ENCODE peak calls at places on chromosome 2, in ten cellular contexts. One of them, this sample, is unnamed.

GRCh38 chr2:2332381-2332780 is 1.3 kb upstream of the MYT1L start:
- DNase-seq in astrocyte: no peak
- DNase-seq in psoas muscle: no peak
- DNase-seq in tibial artery: no peak
- DNase-seq in iPS DF 6.9: no peak
- DNase-seq in endothelial cell of umbilical vein: no peak
- DNase-seq in CD4-positive, alpha-beta memory T cell: no peak
- DNase-seq in body of pancreas: no peak
- DNase-seq in H1: no peak
- DNase-seq in esophagus squamous epithelium: no peak
- DNase-seq in this sample: no peak

GRCh38 chr2:98768765-98769476 is 38.0 kb upstream of the MGAT4A start:
- DNase-seq in astrocyte: peak; percentile 54
- DNase-seq in psoas muscle: no peak
- DNase-seq in tibial artery: no peak
- DNase-seq in iPS DF 6.9: no peak
- DNase-seq in endothelial cell of umbilical vein: peak; percentile 83
- DNase-seq in CD4-positive, alpha-beta memory T cell: no peak
- DNase-seq in body of pancreas: peak; percentile 33
- DNase-seq in H1: no peak
- DNase-seq in esophagus squamous epithelium: no peak
- DNase-seq in this sample: no peak

GRCh38 chr2:233061591-233062446 is 1.7 kb downstream of the INPP5D start:
- DNase-seq in astrocyte: no peak
- DNase-seq in psoas muscle: peak; percentile 28
- DNase-seq in tibial artery: peak; percentile 59
- DNase-seq in iPS DF 6.9: no peak
- DNase-seq in endothelial cell of umbilical vein: peak; percentile 70
- DNase-seq in CD4-positive, alpha-beta memory T cell: no peak
- DNase-seq in body of pancreas: peak; percentile 26
- DNase-seq in H1: no peak
- DNase-seq in esophagus squamous epithelium: no peak
- DNase-seq in this sample: no peak

GRCh38 chr2:56183643-56184499 is at the start of gene CCDC85A:
- DNase-seq in astrocyte: peak; percentile 67
- DNase-seq in psoas muscle: peak; percentile 86
- DNase-seq in tibial artery: peak; percentile 83
- DNase-seq in iPS DF 6.9: peak; percentile 60
- DNase-seq in endothelial cell of umbilical vein: peak; percentile 86
- DNase-seq in CD4-positive, alpha-beta memory T cell: peak; percentile 18
- DNase-seq in body of pancreas: peak; percentile 86
- DNase-seq in H1: peak; percentile 36
- DNase-seq in esophagus squamous epithelium: no peak
- DNase-seq in this sample: peak; percentile 46

GRCh38 chr2:12897181-12897580 is 180.4 kb downstream of the TRIB2 start:
- DNase-seq in astrocyte: no peak
- DNase-seq in psoas muscle: no peak
- DNase-seq in tibial artery: no peak
- DNase-seq in iPS DF 6.9: no peak
- DNase-seq in endothelial cell of umbilical vein: no peak
- DNase-seq in CD4-positive, alpha-beta memory T cell: peak; percentile 16
- DNase-seq in body of pancreas: no peak
- DNase-seq in H1: no peak
- DNase-seq in esophagus squamous epithelium: no peak
- DNase-seq in this sample: peak; percentile 32

GRCh38 chr2:88126772-88127637 is 857 bp downstream of the FABP1 start:
- DNase-seq in astrocyte: no peak
- DNase-seq in psoas muscle: no peak
- DNase-seq in tibial artery: no peak
- DNase-seq in iPS DF 6.9: no peak
- DNase-seq in endothelial cell of umbilical vein: no peak
- DNase-seq in CD4-positive, alpha-beta memory T cell: no peak
- DNase-seq in body of pancreas: no peak
- DNase-seq in H1: no peak
- DNase-seq in esophagus squamous epithelium: no peak
- DNase-seq in this sample: no peak

GRCh38 chr2:238171575-238172187 is 12.9 kb downstream of the ERFE start:
- DNase-seq in astrocyte: no peak
- DNase-seq in psoas muscle: no peak
- DNase-seq in tibial artery: no peak
- DNase-seq in iPS DF 6.9: no peak
- DNase-seq in endothelial cell of umbilical vein: no peak
- DNase-seq in CD4-positive, alpha-beta memory T cell: no peak
- DNase-seq in body of pancreas: no peak
- DNase-seq in H1: no peak
- DNase-seq in esophagus squamous epithelium: no peak
- DNase-seq in this sample: no peak

GRCh38 chr2:75790121-75790520 is 79.4 kb upstream of the GCFC2 start:
- DNase-seq in astrocyte: no peak
- DNase-seq in psoas muscle: no peak
- DNase-seq in tibial artery: no peak
- DNase-seq in iPS DF 6.9: no peak
- DNase-seq in endothelial cell of umbilical vein: no peak
- DNase-seq in CD4-positive, alpha-beta memory T cell: no peak
- DNase-seq in body of pancreas: no peak
- DNase-seq in H1: no peak
- DNase-seq in esophagus squamous epithelium: no peak
- DNase-seq in this sample: no peak

GRCh38 chr2:217040099-217040498 is 180.2 kb upstream of the TNP1 start:
- DNase-seq in astrocyte: no peak
- DNase-seq in psoas muscle: no peak
- DNase-seq in tibial artery: no peak
- DNase-seq in iPS DF 6.9: no peak
- DNase-seq in endothelial cell of umbilical vein: no peak
- DNase-seq in CD4-positive, alpha-beta memory T cell: no peak
- DNase-seq in body of pancreas: no peak
- DNase-seq in H1: no peak
- DNase-seq in esophagus squamous epithelium: no peak
- DNase-seq in this sample: no peak

GRCh38 chr2:54239427-54239826 is 16.6 kb downstream of the TSPYL6 start:
- DNase-seq in astrocyte: peak; percentile 93
- DNase-seq in psoas muscle: no peak
- DNase-seq in tibial artery: no peak
- DNase-seq in iPS DF 6.9: no peak
- DNase-seq in endothelial cell of umbilical vein: no peak
- DNase-seq in CD4-positive, alpha-beta memory T cell: no peak
- DNase-seq in body of pancreas: no peak
- DNase-seq in H1: no peak
- DNase-seq in esophagus squamous epithelium: no peak
- DNase-seq in this sample: no peak

GRCh38 chr2:88254437-88255081 is 84.4 kb downstream of the THNSL2 start:
- DNase-seq in astrocyte: no peak
- DNase-seq in psoas muscle: no peak
- DNase-seq in tibial artery: no peak
- DNase-seq in iPS DF 6.9: no peak
- DNase-seq in endothelial cell of umbilical vein: no peak
- DNase-seq in CD4-positive, alpha-beta memory T cell: no peak
- DNase-seq in body of pancreas: no peak
- DNase-seq in H1: no peak
- DNase-seq in esophagus squamous epithelium: no peak
- DNase-seq in this sample: no peak

GRCh38 chr2:174788291-174788929 is 24.1 kb upstream of the CHRNA1 start:
- DNase-seq in astrocyte: peak; percentile 29
- DNase-seq in psoas muscle: no peak
- DNase-seq in tibial artery: no peak
- DNase-seq in iPS DF 6.9: no peak
- DNase-seq in endothelial cell of umbilical vein: no peak
- DNase-seq in CD4-positive, alpha-beta memory T cell: no peak
- DNase-seq in body of pancreas: no peak
- DNase-seq in H1: no peak
- DNase-seq in esophagus squamous epithelium: no peak
- DNase-seq in this sample: no peak

GRCh38 chr2:235642446-235643107 is 148.7 kb downstream of the AGAP1 start:
- DNase-seq in astrocyte: peak; percentile 71
- DNase-seq in psoas muscle: peak; percentile 36
- DNase-seq in tibial artery: peak; percentile 56
- DNase-seq in iPS DF 6.9: no peak
- DNase-seq in endothelial cell of umbilical vein: no peak
- DNase-seq in CD4-positive, alpha-beta memory T cell: no peak
- DNase-seq in body of pancreas: no peak
- DNase-seq in H1: no peak
- DNase-seq in esophagus squamous epithelium: no peak
- DNase-seq in this sample: no peak

GRCh38 chr2:33333433-33333832 is 143.0 kb upstream of the RASGRP3 start:
- DNase-seq in astrocyte: no peak
- DNase-seq in psoas muscle: no peak
- DNase-seq in tibial artery: no peak
- DNase-seq in iPS DF 6.9: no peak
- DNase-seq in endothelial cell of umbilical vein: no peak
- DNase-seq in CD4-positive, alpha-beta memory T cell: no peak
- DNase-seq in body of pancreas: no peak
- DNase-seq in H1: no peak
- DNase-seq in esophagus squamous epithelium: no peak
- DNase-seq in this sample: no peak

GRCh38 chr2:162710282-162710891 is 128.2 kb downstream of the KCNH7 start:
- DNase-seq in astrocyte: peak; percentile 9
- DNase-seq in psoas muscle: no peak
- DNase-seq in tibial artery: no peak
- DNase-seq in iPS DF 6.9: no peak
- DNase-seq in endothelial cell of umbilical vein: no peak
- DNase-seq in CD4-positive, alpha-beta memory T cell: no peak
- DNase-seq in body of pancreas: peak; percentile 67
- DNase-seq in H1: no peak
- DNase-seq in esophagus squamous epithelium: no peak
- DNase-seq in this sample: no peak

GRCh38 chr2:100754951-100755350 is 65.0 kb upstream of the NPAS2 start:
- DNase-seq in astrocyte: no peak
- DNase-seq in psoas muscle: no peak
- DNase-seq in tibial artery: no peak
- DNase-seq in iPS DF 6.9: no peak
- DNase-seq in endothelial cell of umbilical vein: no peak
- DNase-seq in CD4-positive, alpha-beta memory T cell: no peak
- DNase-seq in body of pancreas: no peak
- DNase-seq in H1: no peak
- DNase-seq in esophagus squamous epithelium: no peak
- DNase-seq in this sample: no peak

GRCh38 chr2:136905779-136906178 is 140.4 kb downstream of the THSD7B start:
- DNase-seq in astrocyte: no peak
- DNase-seq in psoas muscle: no peak
- DNase-seq in tibial artery: no peak
- DNase-seq in iPS DF 6.9: no peak
- DNase-seq in endothelial cell of umbilical vein: no peak
- DNase-seq in CD4-positive, alpha-beta memory T cell: no peak
- DNase-seq in body of pancreas: no peak
- DNase-seq in H1: no peak
- DNase-seq in esophagus squamous epithelium: no peak
- DNase-seq in this sample: no peak

GRCh38 chr2:238061310-238062202 is 755 bp downstream of the SCLY start:
- DNase-seq in astrocyte: peak; percentile 20
- DNase-seq in psoas muscle: no peak
- DNase-seq in tibial artery: peak; percentile 23
- DNase-seq in iPS DF 6.9: peak; percentile 22
- DNase-seq in endothelial cell of umbilical vein: peak; percentile 30
- DNase-seq in CD4-positive, alpha-beta memory T cell: no peak
- DNase-seq in body of pancreas: peak; percentile 43
- DNase-seq in H1: no peak
- DNase-seq in esophagus squamous epithelium: no peak
- DNase-seq in this sample: no peak

GRCh38 chr2:6773007-6773693 is 92.6 kb downstream of the CMPK2 start:
- DNase-seq in astrocyte: peak; percentile 2
- DNase-seq in psoas muscle: peak; percentile 36
- DNase-seq in tibial artery: peak; percentile 32
- DNase-seq in iPS DF 6.9: no peak
- DNase-seq in endothelial cell of umbilical vein: peak; percentile 9
- DNase-seq in CD4-positive, alpha-beta memory T cell: peak; percentile 52
- DNase-seq in body of pancreas: peak; percentile 48
- DNase-seq in H1: peak; percentile 59
- DNase-seq in esophagus squamous epithelium: no peak
- DNase-seq in this sample: peak; percentile 62
- H3K27ac ChIP-seq in astrocyte: no peak overlapping the region
- H3K27ac ChIP-seq in psoas muscle: no peak overlapping the region
- H3K27ac ChIP-seq in tibial artery: no peak overlapping the region
- H3K27ac ChIP-seq in iPS DF 6.9: no peak overlapping the region
- H3K27ac ChIP-seq in endothelial cell of umbilical vein: no peak overlapping the region
- H3K27ac ChIP-seq in CD4-positive, alpha-beta memory T cell: no peak overlapping the region
- H3K27ac ChIP-seq in body of pancreas: no peak overlapping the region
- H3K27ac ChIP-seq in H1: no peak overlapping the region
- H3K27ac ChIP-seq in esophagus squamous epithelium: no peak overlapping the region
- H3K27ac ChIP-seq in this sample: no peak overlapping the region

GRCh38 chr2:85577386-85578242 is at the start of gene VAMP8:
- DNase-seq in astrocyte: no peak
- DNase-seq in psoas muscle: peak; percentile 47
- DNase-seq in tibial artery: peak; percentile 57
- DNase-seq in iPS DF 6.9: peak; percentile 52
- DNase-seq in endothelial cell of umbilical vein: peak; percentile 37
- DNase-seq in CD4-positive, alpha-beta memory T cell: peak; percentile 48
- DNase-seq in body of pancreas: peak; percentile 86
- DNase-seq in H1: peak; percentile 53
- DNase-seq in esophagus squamous epithelium: no peak
- DNase-seq in this sample: peak; percentile 45
- H3K4me1 ChIP-seq in astrocyte: peaks cover 3% of the 10 kb centered on the region
- H3K4me1 ChIP-seq in psoas muscle: peaks cover 26% of the 10 kb centered on the region
- H3K4me1 ChIP-seq in tibial artery: no peaks in the 10 kb centered on the region
- H3K4me1 ChIP-seq in iPS DF 6.9: peaks cover 5% of the 10 kb centered on the region
- H3K4me1 ChIP-seq in endothelial cell of umbilical vein: peaks cover 22% of the 10 kb centered on the region
- H3K4me1 ChIP-seq in CD4-positive, alpha-beta memory T cell: peaks cover 30% of the 10 kb centered on the region
- H3K4me1 ChIP-seq in body of pancreas: peaks cover 29% of the 10 kb centered on the region
- H3K4me1 ChIP-seq in H1: peaks cover 14% of the 10 kb centered on the region
- H3K4me1 ChIP-seq in esophagus squamous epithelium: peaks cover 24% of the 10 kb centered on the region
- H3K4me1 ChIP-seq in this sample: peaks cover 28% of the 10 kb centered on the region

GRCh38 chr2:189576361-189576760 is 4.2 kb downstream of the SLC40A1 start:
- DNase-seq in astrocyte: no peak
- DNase-seq in psoas muscle: peak; percentile 54
- DNase-seq in tibial artery: peak; percentile 77
- DNase-seq in iPS DF 6.9: no peak
- DNase-seq in endothelial cell of umbilical vein: no peak
- DNase-seq in CD4-positive, alpha-beta memory T cell: no peak
- DNase-seq in body of pancreas: no peak
- DNase-seq in H1: no peak
- DNase-seq in esophagus squamous epithelium: no peak
- DNase-seq in this sample: no peak
- H3K27me3 ChIP-seq in astrocyte: peaks cover 1% of the 10 kb centered on the region
- H3K27me3 ChIP-seq in psoas muscle: no peaks in the 10 kb centered on the region
- H3K27me3 ChIP-seq in tibial artery: no peaks in the 10 kb centered on the region
- H3K27me3 ChIP-seq in iPS DF 6.9: peaks cover 24% of the 10 kb centered on the region
- H3K27me3 ChIP-seq in endothelial cell of umbilical vein: no peaks in the 10 kb centered on the region
- H3K27me3 ChIP-seq in CD4-positive, alpha-beta memory T cell: no peaks in the 10 kb centered on the region
- H3K27me3 ChIP-seq in body of pancreas: no peaks in the 10 kb centered on the region
- H3K27me3 ChIP-seq in H1: peaks cover 24% of the 10 kb centered on the region
- H3K27me3 ChIP-seq in esophagus squamous epithelium: no peaks in the 10 kb centered on the region
- H3K27me3 ChIP-seq in this sample: no peaks in the 10 kb centered on the region

GRCh38 chr2:696999-697627 is 19.9 kb upstream of the TMEM18 start:
- DNase-seq in astrocyte: no peak
- DNase-seq in psoas muscle: no peak
- DNase-seq in tibial artery: no peak
- DNase-seq in iPS DF 6.9: no peak
- DNase-seq in endothelial cell of umbilical vein: no peak
- DNase-seq in CD4-positive, alpha-beta memory T cell: no peak
- DNase-seq in body of pancreas: peak; percentile 67
- DNase-seq in H1: no peak
- DNase-seq in esophagus squamous epithelium: no peak
- DNase-seq in this sample: no peak
- H3K27ac ChIP-seq in astrocyte: no peak overlapping the region
- H3K27ac ChIP-seq in psoas muscle: no peak overlapping the region
- H3K27ac ChIP-seq in tibial artery: peak overlapping the region; percentile 47
- H3K27ac ChIP-seq in iPS DF 6.9: no peak overlapping the region
- H3K27ac ChIP-seq in endothelial cell of umbilical vein: no peak overlapping the region
- H3K27ac ChIP-seq in CD4-positive, alpha-beta memory T cell: no peak overlapping the region
- H3K27ac ChIP-seq in body of pancreas: no peak overlapping the region
- H3K27ac ChIP-seq in H1: no peak overlapping the region
- H3K27ac ChIP-seq in esophagus squamous epithelium: no peak overlapping the region
- H3K27ac ChIP-seq in this sample: no peak overlapping the region

GRCh38 chr2:119859528-119859927 is 99.8 kb downstream of the PTPN4 start:
- DNase-seq in astrocyte: no peak
- DNase-seq in psoas muscle: no peak
- DNase-seq in tibial artery: no peak
- DNase-seq in iPS DF 6.9: no peak
- DNase-seq in endothelial cell of umbilical vein: no peak
- DNase-seq in CD4-positive, alpha-beta memory T cell: no peak
- DNase-seq in body of pancreas: no peak
- DNase-seq in H1: no peak
- DNase-seq in esophagus squamous epithelium: no peak
- DNase-seq in this sample: no peak
- H3K4me1 ChIP-seq in astrocyte: no peaks in the 10 kb centered on the region
- H3K4me1 ChIP-seq in psoas muscle: peaks cover 41% of the 10 kb centered on the region
- H3K4me1 ChIP-seq in tibial artery: no peaks in the 10 kb centered on the region
- H3K4me1 ChIP-seq in iPS DF 6.9: peaks cover 3% of the 10 kb centered on the region
- H3K4me1 ChIP-seq in endothelial cell of umbilical vein: peaks cover 9% of the 10 kb centered on the region
- H3K4me1 ChIP-seq in CD4-positive, alpha-beta memory T cell: peaks cover 37% of the 10 kb centered on the region
- H3K4me1 ChIP-seq in body of pancreas: peaks cover 25% of the 10 kb centered on the region
- H3K4me1 ChIP-seq in H1: no peaks in the 10 kb centered on the region
- H3K4me1 ChIP-seq in esophagus squamous epithelium: no peaks in the 10 kb centered on the region
- H3K4me1 ChIP-seq in this sample: peaks cover 20% of the 10 kb centered on the region